ENCODE peak calls at places on chromosomes 1 and 21, in eight cellular contexts. One of them, this sample, is unnamed.

GRCh38 chr1:118717893-118718292 is 270.2 kb downstream of the TBX15 start:
- DNase-seq in stomach: no peak
- DNase-seq in HCT116: no peak
- DNase-seq in dorsolateral prefrontal cortex: no peak
- DNase-seq in A673: no peak
- DNase-seq in RWPE2: no peak
- DNase-seq in lung: no peak
- DNase-seq in transverse colon: no peak
- DNase-seq in this sample: no peak

GRCh38 chr1:155072531-155073289 is 5.9 kb upstream of the EFNA3 start:
- DNase-seq in HCT116: no peak
- DNase-seq in RWPE2: no peak
- DNase-seq in dorsolateral prefrontal cortex: no peak
- DNase-seq in transverse colon: no peak
- DNase-seq in stomach: no peak
- DNase-seq in lung: no peak
- DNase-seq in A673: no peak
- DNase-seq in this sample: no peak

GRCh38 chr1:54506594-54506993 is 41.4 kb upstream of the ACOT11 start:
- DNase-seq in A673: no peak
- DNase-seq in stomach: no peak
- DNase-seq in RWPE2: no peak
- DNase-seq in dorsolateral prefrontal cortex: no peak
- DNase-seq in transverse colon: no peak
- DNase-seq in HCT116: no peak
- DNase-seq in lung: no peak
- DNase-seq in this sample: no peak

GRCh38 chr21:46622226-46622625 is 13.2 kb upstream of the PRMT2 start:
- DNase-seq in RWPE2: no peak
- DNase-seq in HCT116: no peak
- DNase-seq in stomach: no peak
- DNase-seq in transverse colon: peak
- DNase-seq in A673: no peak
- DNase-seq in dorsolateral prefrontal cortex: peak
- DNase-seq in lung: no peak
- DNase-seq in this sample: no peak

GRCh38 chr1:210978316-210978993 is 155.5 kb downstream of the KCNH1 start:
- DNase-seq in lung: no peak
- DNase-seq in A673: no peak
- DNase-seq in HCT116: no peak
- DNase-seq in RWPE2: no peak
- DNase-seq in transverse colon: no peak
- DNase-seq in stomach: no peak
- DNase-seq in dorsolateral prefrontal cortex: no peak
- DNase-seq in this sample: no peak

GRCh38 chr1:109821831-109822745 is 58.4 kb upstream of the EPS8L3 start:
- DNase-seq in stomach: no peak
- DNase-seq in transverse colon: no peak
- DNase-seq in dorsolateral prefrontal cortex: no peak
- DNase-seq in HCT116: no peak
- DNase-seq in lung: peak
- DNase-seq in A673: no peak
- DNase-seq in RWPE2: no peak
- DNase-seq in this sample: no peak

GRCh38 chr1:235009561-235010306 is 118.9 kb downstream of the TOMM20 start:
- DNase-seq in lung: no peak
- DNase-seq in RWPE2: no peak
- DNase-seq in dorsolateral prefrontal cortex: no peak
- DNase-seq in A673: no peak
- DNase-seq in HCT116: no peak
- DNase-seq in stomach: no peak
- DNase-seq in transverse colon: no peak
- DNase-seq in this sample: no peak

GRCh38 chr1:114015075-114015474 is 35.8 kb downstream of the OLFML3 start:
- DNase-seq in RWPE2: no peak
- DNase-seq in transverse colon: no peak
- DNase-seq in dorsolateral prefrontal cortex: no peak
- DNase-seq in stomach: no peak
- DNase-seq in lung: no peak
- DNase-seq in A673: peak
- DNase-seq in HCT116: peak
- DNase-seq in this sample: peak

GRCh38 chr1:74193908-74194307 is 4.1 kb downstream of the LRRIQ3 start:
- DNase-seq in lung: no peak
- DNase-seq in dorsolateral prefrontal cortex: no peak
- DNase-seq in transverse colon: no peak
- DNase-seq in HCT116: no peak
- DNase-seq in A673: no peak
- DNase-seq in RWPE2: no peak
- DNase-seq in stomach: no peak
- DNase-seq in this sample: peak

GRCh38 chr1:81834268-81834667 is 33.5 kb downstream of the ADGRL2 start:
- DNase-seq in RWPE2: no peak
- DNase-seq in dorsolateral prefrontal cortex: no peak
- DNase-seq in transverse colon: no peak
- DNase-seq in lung: no peak
- DNase-seq in stomach: no peak
- DNase-seq in HCT116: no peak
- DNase-seq in A673: no peak
- DNase-seq in this sample: no peak

DNA sequence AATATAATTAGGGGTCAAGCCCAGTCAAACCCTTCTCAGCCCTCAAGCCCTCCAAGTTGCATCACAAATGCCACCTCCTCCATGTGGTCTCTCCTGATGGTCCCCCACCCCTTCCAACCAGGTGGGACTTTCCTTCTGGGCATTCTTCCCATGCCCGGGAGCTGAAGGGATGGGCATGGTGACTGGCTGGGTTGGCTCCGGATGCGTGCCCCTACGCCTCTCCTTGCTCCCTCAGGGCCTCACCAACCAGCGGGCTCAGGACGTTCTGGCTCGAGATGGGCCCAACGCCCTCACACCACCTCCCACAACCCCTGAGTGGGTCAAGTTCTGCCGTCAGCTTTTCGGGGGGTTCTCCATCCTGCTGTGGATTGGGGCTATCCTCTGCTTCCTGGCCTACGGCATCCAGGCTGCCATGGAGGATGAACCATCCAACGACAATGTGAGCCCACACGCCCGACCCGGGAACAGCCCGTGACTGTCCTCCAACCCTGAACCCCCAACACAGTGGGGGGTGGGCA is 7.5 kb downstream of the ATP1A2 start:
- DNase-seq in dorsolateral prefrontal cortex: no peak
- DNase-seq in transverse colon: no peak
- DNase-seq in lung: no peak
- DNase-seq in RWPE2: no peak
- DNase-seq in A673: no peak
- DNase-seq in HCT116: no peak
- DNase-seq in stomach: no peak
- DNase-seq in this sample: no peak
- TF ChIP-seq CTCF in dorsolateral prefrontal cortex: no peak
- TF ChIP-seq CTCF in transverse colon: no peak
- TF ChIP-seq CTCF in lung: no peak
- TF ChIP-seq CTCF in RWPE2: no peak
- TF ChIP-seq CTCF in A673: no peak
- TF ChIP-seq CTCF in HCT116: no peak
- TF ChIP-seq CTCF in stomach: no peak
- TF ChIP-seq CTCF in this sample: no peak

GRCh38 chr1:192489748-192490147 is 85.8 kb upstream of the RGS1 start:
- DNase-seq in dorsolateral prefrontal cortex: no peak
- DNase-seq in transverse colon: peak
- DNase-seq in lung: no peak
- DNase-seq in HCT116: no peak
- DNase-seq in stomach: peak
- DNase-seq in RWPE2: no peak
- DNase-seq in A673: peak
- DNase-seq in this sample: peak

GRCh38 chr1:192485692-192486436 is 89.7 kb upstream of the RGS1 start:
- DNase-seq in HCT116: no peak
- DNase-seq in dorsolateral prefrontal cortex: no peak
- DNase-seq in stomach: peak
- DNase-seq in transverse colon: peak
- DNase-seq in A673: peak
- DNase-seq in lung: peak
- DNase-seq in RWPE2: no peak
- DNase-seq in this sample: peak

GRCh38 chr1:192491804-192492554 is 83.6 kb upstream of the RGS1 start:
- DNase-seq in lung: no peak
- DNase-seq in A673: no peak
- DNase-seq in RWPE2: no peak
- DNase-seq in stomach: no peak
- DNase-seq in dorsolateral prefrontal cortex: no peak
- DNase-seq in transverse colon: no peak
- DNase-seq in HCT116: no peak
- DNase-seq in this sample: no peak

GRCh38 chr1:192488058-192488457 is 87.5 kb upstream of the RGS1 start:
- DNase-seq in HCT116: no peak
- DNase-seq in RWPE2: no peak
- DNase-seq in lung: no peak
- DNase-seq in A673: peak
- DNase-seq in stomach: no peak
- DNase-seq in transverse colon: no peak
- DNase-seq in dorsolateral prefrontal cortex: no peak
- DNase-seq in this sample: peak

DNA sequence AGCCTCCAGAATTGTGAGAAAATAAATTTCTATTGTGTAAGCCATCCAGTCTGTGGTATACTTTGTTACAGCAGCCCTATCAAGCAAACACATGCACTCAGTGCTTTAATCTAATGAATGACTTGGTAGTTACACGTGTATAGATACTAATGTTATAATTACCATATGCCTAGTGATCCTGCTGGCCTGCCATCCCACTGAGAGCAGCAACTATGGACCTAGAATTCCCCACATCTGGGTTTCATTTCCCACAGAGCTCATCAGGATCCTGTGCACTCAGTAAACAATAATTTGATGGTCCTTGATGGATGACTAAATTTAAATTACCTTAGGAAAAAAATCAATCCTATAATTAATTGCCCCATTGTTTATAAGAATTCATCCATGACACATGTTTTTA is 86.5 kb upstream of the RGS1 start:
- DNase-seq in lung: no peak
- DNase-seq in RWPE2: no peak
- DNase-seq in A673: peak
- DNase-seq in stomach: no peak
- DNase-seq in HCT116: no peak
- DNase-seq in transverse colon: no peak
- DNase-seq in dorsolateral prefrontal cortex: no peak
- DNase-seq in this sample: no peak
- H3K27ac ChIP-seq in lung: peak
- H3K27ac ChIP-seq in RWPE2: no peak
- H3K27ac ChIP-seq in A673: peak
- H3K27ac ChIP-seq in stomach: peak
- H3K27ac ChIP-seq in HCT116: no peak
- H3K27ac ChIP-seq in transverse colon: peak
- H3K27ac ChIP-seq in dorsolateral prefrontal cortex: no peak
- H3K27ac ChIP-seq in this sample: no peak

GRCh38 chr1:161054232-161054631 is 8.5 kb upstream of the USF1 start:
- DNase-seq in HCT116: no peak
- DNase-seq in dorsolateral prefrontal cortex: no peak
- DNase-seq in stomach: no peak
- DNase-seq in transverse colon: no peak
- DNase-seq in lung: no peak
- DNase-seq in A673: no peak
- DNase-seq in RWPE2: no peak
- DNase-seq in this sample: no peak

GRCh38 chr1:161051219-161051618 is 5.4 kb upstream of the USF1 start:
- DNase-seq in A673: no peak
- DNase-seq in dorsolateral prefrontal cortex: no peak
- DNase-seq in HCT116: no peak
- DNase-seq in RWPE2: no peak
- DNase-seq in lung: no peak
- DNase-seq in transverse colon: no peak
- DNase-seq in stomach: no peak
- DNase-seq in this sample: no peak

GRCh38 chr1:161052899-161053298 is 7.1 kb upstream of the USF1 start:
- DNase-seq in dorsolateral prefrontal cortex: no peak
- DNase-seq in HCT116: no peak
- DNase-seq in stomach: no peak
- DNase-seq in RWPE2: no peak
- DNase-seq in lung: no peak
- DNase-seq in A673: no peak
- DNase-seq in transverse colon: no peak
- DNase-seq in this sample: no peak

GRCh38 chr1:161059293-161059692 is 10.4 kb downstream of the ARHGAP30 start:
- DNase-seq in HCT116: no peak
- DNase-seq in A673: no peak
- DNase-seq in stomach: no peak
- DNase-seq in RWPE2: no peak
- DNase-seq in transverse colon: no peak
- DNase-seq in dorsolateral prefrontal cortex: no peak
- DNase-seq in lung: no peak
- DNase-seq in this sample: no peak

DNA sequence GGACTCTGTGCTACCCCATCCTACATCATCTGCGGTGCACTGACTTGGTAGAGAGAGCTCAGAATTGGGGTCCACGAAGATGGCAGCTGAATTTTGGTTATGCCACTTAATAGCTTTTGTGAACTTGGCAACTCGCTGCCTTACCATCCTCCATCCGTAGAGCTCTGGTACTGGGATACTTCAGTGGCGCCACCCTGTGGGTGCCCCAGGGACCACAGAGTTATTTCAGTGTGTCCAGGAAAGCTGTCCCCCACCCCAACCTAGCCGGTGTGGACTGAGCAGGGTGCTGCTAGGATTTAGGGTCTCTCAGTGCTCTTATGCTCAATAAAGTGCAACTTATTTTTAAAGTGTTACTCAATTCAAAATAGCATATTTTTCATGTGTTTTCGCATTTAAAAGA is 9.0 kb upstream of the USF1 start:
- DNase-seq in transverse colon: no peak
- DNase-seq in lung: no peak
- DNase-seq in stomach: no peak
- DNase-seq in RWPE2: no peak
- DNase-seq in dorsolateral prefrontal cortex: no peak
- DNase-seq in HCT116: no peak
- DNase-seq in A673: no peak
- DNase-seq in this sample: no peak
- TF ChIP-seq CTCF in transverse colon: no peak
- TF ChIP-seq CTCF in lung: no peak
- TF ChIP-seq CTCF in stomach: no peak
- TF ChIP-seq CTCF in RWPE2: no peak
- TF ChIP-seq CTCF in dorsolateral prefrontal cortex: no peak
- TF ChIP-seq CTCF in HCT116: peak
- TF ChIP-seq CTCF in A673: peak
- TF ChIP-seq CTCF in this sample: no peak

DNA sequence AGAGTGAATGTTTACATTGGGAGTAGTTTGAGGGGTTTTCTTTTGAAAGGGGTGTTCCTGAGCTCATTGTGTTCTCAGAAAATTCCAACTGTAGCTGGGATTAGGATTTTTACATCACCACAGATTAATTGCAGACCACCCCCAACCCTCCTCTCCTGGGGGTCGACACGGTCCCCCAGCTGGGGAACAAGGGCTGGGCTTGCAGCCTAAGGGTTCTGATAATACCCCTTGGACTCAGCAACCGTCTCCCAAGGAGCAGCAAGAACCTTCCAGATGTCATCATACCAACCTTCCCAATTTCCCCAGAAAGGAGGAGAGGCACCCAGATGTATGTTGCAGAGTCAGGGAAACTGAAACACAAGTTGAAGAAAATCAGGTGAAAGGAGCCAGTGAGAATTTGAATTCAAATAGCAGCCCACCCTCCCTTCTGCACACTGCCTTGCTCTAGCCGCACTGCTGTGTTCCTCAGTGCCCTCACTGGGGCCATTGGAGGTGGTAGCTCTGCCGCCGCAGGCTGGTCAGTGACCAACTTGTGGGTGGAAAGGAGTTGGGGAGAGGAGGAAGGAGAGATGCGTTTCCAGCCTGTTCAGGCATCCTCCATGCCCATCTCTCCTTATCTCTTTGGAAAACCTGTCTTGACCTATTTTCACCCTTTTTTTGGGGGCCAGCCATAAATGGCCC is 14.7 kb upstream of the IGFN1 start:
- DNase-seq in stomach: no peak
- DNase-seq in RWPE2: no peak
- DNase-seq in HCT116: no peak
- DNase-seq in A673: no peak
- DNase-seq in dorsolateral prefrontal cortex: no peak
- DNase-seq in transverse colon: no peak
- DNase-seq in lung: no peak
- DNase-seq in this sample: no peak
- H3K27ac ChIP-seq in stomach: no peak
- H3K27ac ChIP-seq in RWPE2: no peak
- H3K27ac ChIP-seq in HCT116: no peak
- H3K27ac ChIP-seq in A673: no peak
- H3K27ac ChIP-seq in dorsolateral prefrontal cortex: no peak
- H3K27ac ChIP-seq in transverse colon: no peak
- H3K27ac ChIP-seq in lung: no peak
- H3K27ac ChIP-seq in this sample: no peak

This sample was measured in RWPE1.